ENCODE peak calls at places on chromosomes 6 and 20, in five cellular contexts. Z, K, D, R and N are unnamed samples. For H3K4me1, the result is how much of the 10 kb centered on the place peaks cover.

GRCh38 chr6:626236-626635 is 30.7 kb downstream of the HUS1B start:
- DNase-seq in R (no peak), Z (no peak), D (no peak), K (no peak), N (no peak)

GRCh38 chr20:46202758-46203509 is 84.8 kb downstream of the CD40 start:
- DNase-seq in D (no peak), R (no peak), K (no peak), Z (no peak), N (no peak)

GRCh38 chr6:151070666-151071065 is 169.1 kb upstream of the AKAP12 start:
- DNase-seq in R (no peak), Z (no peak), K (no peak), D (no peak), N (peak)

GRCh38 chr6:37182736-37183590 is 13.0 kb downstream of the PIM1 start:
- DNase-seq in Z (no peak), R (no peak), K (no peak), D (no peak), N (no peak)

GRCh38 chr20:45965169-45966002 is 6.6 kb downstream of the ZNF335 start:
- DNase-seq in Z (peak), D (no peak), K (no peak), R (no peak), N (peak)

GRCh38 chr20:41408131-41408789 is 41.6 kb upstream of the EMILIN3 start:
- DNase-seq in R (no peak), K (no peak), D (no peak), Z (no peak), N (no peak)

GRCh38 chr6:145199961-145200360 is 535.4 kb downstream of the EPM2A start:
- DNase-seq in R (no peak), D (no peak), K (no peak), Z (no peak), N (no peak)

GRCh38 chr20:50460608-50461268 is 49.4 kb upstream of the PTPN1 start:
- DNase-seq in R (peak), D (no peak), K (peak), Z (peak), N (peak)

GRCh38 chr6:143549221-143549620 is 37.7 kb upstream of the FUCA2 start:
- DNase-seq in Z (no peak), D (no peak), R (no peak), K (no peak), N (no peak)

DNA sequence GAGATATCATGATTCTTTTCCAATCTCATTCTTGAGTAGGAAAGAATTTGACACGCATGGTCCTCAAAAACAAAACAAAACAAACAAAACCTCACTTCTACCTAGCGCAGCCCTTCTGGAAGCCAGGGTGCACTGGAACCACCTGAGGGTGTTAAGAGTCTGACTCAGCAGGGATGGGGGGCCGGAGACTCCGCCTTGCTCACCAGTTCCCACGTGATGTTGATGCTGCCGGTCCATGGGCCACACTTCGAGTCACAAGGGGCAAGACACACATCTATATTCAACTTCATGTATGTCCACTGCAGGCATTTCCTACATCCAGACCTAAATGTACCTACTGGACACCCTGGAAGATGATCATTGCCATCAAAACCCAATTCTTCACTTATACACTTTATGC is 30.4 kb downstream of the BFSP1 start:
- DNase-seq in D (no peak), K (no peak), Z (no peak), R (no peak), N (peak)
- H3K4me1 ChIP-seq in D (under half), K (under half), Z (under half), R (under half), N (under half)

GRCh38 chr6:79441222-79441621 is 96.0 kb downstream of the LCA5 start:
- DNase-seq in Z (no peak), K (no peak), R (no peak), D (no peak), N (no peak)
- H3K4me3 ChIP-seq in Z (no peak), K (no peak), R (no peak), D (no peak), N (no peak)

GRCh38 chr6:35487653-35488516 is 9.0 kb downstream of the TEAD3 start:
- DNase-seq in R (no peak), K (no peak), Z (peak), D (no peak), N (peak)
- H3K4me1 ChIP-seq in R (half or more), K (under half), Z (half or more), D (half or more), N (half or more)

DNA sequence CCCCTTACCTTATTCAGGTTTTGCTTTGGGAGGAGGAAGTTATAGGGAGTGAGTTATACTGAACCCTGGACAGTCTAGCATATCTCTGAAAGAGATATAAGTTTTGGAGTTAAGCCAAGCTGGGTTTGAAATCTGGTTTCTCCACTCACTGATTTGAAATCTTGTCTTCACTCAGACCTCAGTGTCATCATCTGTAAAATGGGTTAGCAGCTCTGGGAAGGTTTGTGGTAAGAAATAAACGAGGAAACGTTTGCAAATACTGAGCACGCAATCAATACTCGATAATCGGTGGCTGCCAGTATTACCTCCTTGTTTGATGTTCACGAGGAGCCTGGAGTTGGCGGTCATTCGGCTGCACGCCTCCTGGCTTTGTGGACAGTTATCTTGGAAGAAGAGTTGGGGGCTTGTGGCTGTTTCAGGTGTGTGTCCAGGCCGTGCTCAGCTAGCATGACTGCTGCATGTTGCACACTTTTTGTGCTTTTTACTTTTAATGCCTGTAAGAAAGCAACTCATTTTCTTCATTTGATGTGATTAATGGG is 61.8 kb downstream of the PAX1 start:
- DNase-seq in K (no peak), R (no peak), Z (no peak), D (no peak), N (no peak)
- H3K4me3 ChIP-seq in K (no peak), R (no peak), Z (no peak), D (no peak), N (no peak)